ENCODE peak calls at places on chromosomes 4 and X, in four cellular contexts. One of them, this sample, is unnamed.

GRCh38 chr4:184310171-184310567 is 92.5 kb upstream of the ENPP6 start:
- DNase-seq in iPS-NIHi11: peak; percentile 36
- DNase-seq in heart left ventricle: no peak
- DNase-seq in substantia nigra: no peak
- DNase-seq in this sample: no peak

GRCh38 chr4:111960241-111960667 is 185.0 kb upstream of the FAM241A start:
- DNase-seq in iPS-NIHi11: no peak
- DNase-seq in heart left ventricle: no peak
- DNase-seq in substantia nigra: no peak
- DNase-seq in this sample: no peak

GRCh38 chr4:7132730-7133582 is 59.4 kb upstream of the SORCS2 start:
- DNase-seq in iPS-NIHi11: no peak
- DNase-seq in heart left ventricle: no peak
- DNase-seq in substantia nigra: no peak
- DNase-seq in this sample: no peak

GRCh38 chrX:108139303-108139702 is 47.7 kb downstream of the ATG4A start:
- DNase-seq in iPS-NIHi11: peak; percentile 23
- DNase-seq in heart left ventricle: no peak
- DNase-seq in substantia nigra: no peak
- DNase-seq in this sample: no peak

GRCh38 chrX:18964026-18964425 is 19.9 kb downstream of the PHKA2 start:
- DNase-seq in iPS-NIHi11: no peak
- DNase-seq in heart left ventricle: no peak
- DNase-seq in substantia nigra: no peak
- DNase-seq in this sample: no peak

GRCh38 chrX:72203421-72203820 is 21.9 kb downstream of the PIN4 start:
- DNase-seq in iPS-NIHi11: no peak
- DNase-seq in heart left ventricle: no peak
- DNase-seq in substantia nigra: no peak
- DNase-seq in this sample: no peak

GRCh38 chr4:136687118-136687517 is 845.2 kb downstream of the PCDH18 start:
- DNase-seq in iPS-NIHi11: peak; percentile 10
- DNase-seq in heart left ventricle: no peak
- DNase-seq in substantia nigra: no peak
- DNase-seq in this sample: no peak

GRCh38 chr4:15832523-15833451 is 54.7 kb downstream of the CD38 start:
- DNase-seq in iPS-NIHi11: no peak
- DNase-seq in heart left ventricle: no peak
- DNase-seq in substantia nigra: no peak
- DNase-seq in this sample: no peak

GRCh38 chrX:38616904-38617303 is 55.6 kb downstream of the TSPAN7 start:
- DNase-seq in iPS-NIHi11: no peak
- DNase-seq in heart left ventricle: no peak
- DNase-seq in substantia nigra: no peak
- DNase-seq in this sample: no peak

GRCh38 chrX:102558607-102559006 is 40.7 kb upstream of the ARMCX5 start:
- DNase-seq in iPS-NIHi11: no peak
- DNase-seq in heart left ventricle: no peak
- DNase-seq in substantia nigra: no peak
- DNase-seq in this sample: no peak

GRCh38 chrX:120014354-120015129 is 62.9 kb downstream of the RHOXF2B start:
- DNase-seq in iPS-NIHi11: no peak
- DNase-seq in heart left ventricle: no peak
- DNase-seq in substantia nigra: no peak
- DNase-seq in this sample: no peak

GRCh38 chrX:68121371-68121770 is 311.9 kb downstream of the OPHN1 start:
- DNase-seq in iPS-NIHi11: no peak
- DNase-seq in heart left ventricle: peak; percentile 21
- DNase-seq in substantia nigra: no peak
- DNase-seq in this sample: no peak

GRCh38 chr4:109472343-109472761 is 38.7 kb downstream of the SEC24B start:
- DNase-seq in iPS-NIHi11: no peak
- DNase-seq in heart left ventricle: no peak
- DNase-seq in substantia nigra: no peak
- DNase-seq in this sample: no peak

GRCh38 chrX:41265615-41266014 is 68.3 kb upstream of the DDX3X start:
- DNase-seq in iPS-NIHi11: no peak
- DNase-seq in heart left ventricle: no peak
- DNase-seq in substantia nigra: no peak
- DNase-seq in this sample: no peak

GRCh38 chrX:455199-455598 is 68.5 kb upstream of the PPP2R3B start:
- DNase-seq in iPS-NIHi11: no peak
- DNase-seq in heart left ventricle: no peak
- DNase-seq in substantia nigra: no peak
- DNase-seq in this sample: no peak

GRCh38 chr4:139524062-139524631 is 31.9 kb downstream of the SETD7 start:
- DNase-seq in iPS-NIHi11: no peak
- DNase-seq in heart left ventricle: no peak
- DNase-seq in substantia nigra: no peak
- DNase-seq in this sample: no peak